ENCODE peak calls at places on chromosomes 12 and 14, in eight cellular contexts. S, Y, J, E, I, B, G and P are unnamed samples.

GRCh38 chr14:91257328-91258020 is 13.0 kb upstream of the GPR68 start:
- DNase-seq in J (peak), G (no peak), I (no peak), B (peak), S (no peak), Y (no peak), E (no peak), P (no peak)

GRCh38 chr12:40691913-40692616 is at the start of gene CNTN1:
- DNase-seq in B (peak), Y (peak), E (peak), G (peak), J (peak), I (peak), S (no peak), P (peak)

GRCh38 chr12:124568431-124569374 is 1.3 kb upstream of the NCOR2 start:
- DNase-seq in G (peak), E (peak), S (peak), I (no peak), B (peak), J (peak), Y (peak), P (peak)

GRCh38 chr14:25215607-25216006 is 165.7 kb upstream of the STXBP6 start:
- DNase-seq in B (no peak), S (no peak), Y (no peak), I (no peak), E (no peak), G (no peak), J (no peak), P (no peak)

GRCh38 chr12:123971770-123972447 is 722 bp downstream of the CCDC92 start:
- DNase-seq in J (peak), E (peak), Y (peak), I (no peak), G (peak), B (peak), S (peak), P (peak)

GRCh38 chr12:85441740-85442139 is 161.7 kb downstream of the ALX1 start:
- DNase-seq in B (peak), G (no peak), Y (no peak), E (no peak), S (no peak), J (peak), I (no peak), P (no peak)

GRCh38 chr12:101732318-101732717 is 6.9 kb downstream of the SYCP3 start:
- DNase-seq in S (no peak), Y (no peak), G (no peak), B (no peak), E (no peak), J (no peak), I (no peak), P (no peak)

GRCh38 chr12:57834086-57834876 is 12.2 kb downstream of the CTDSP2 start:
- DNase-seq in I (no peak), B (no peak), G (no peak), Y (no peak), E (no peak), S (no peak), J (no peak), P (no peak)

GRCh38 chr14:69183735-69184134 is 7.6 kb upstream of the EXD2 start:
- DNase-seq in S (no peak), E (no peak), I (no peak), Y (no peak), J (no peak), B (no peak), G (no peak), P (no peak)

GRCh38 chr12:16120027-16120426 is 157.5 kb downstream of the SLC15A5 start:
- DNase-seq in J (no peak), B (no peak), E (no peak), G (no peak), Y (no peak), I (no peak), S (no peak), P (no peak)
- TF ChIP-seq EP300 in J (no peak), B (no peak), E (no peak), G (no peak), Y (no peak), I (no peak), S (no peak), P (no peak)

DNA sequence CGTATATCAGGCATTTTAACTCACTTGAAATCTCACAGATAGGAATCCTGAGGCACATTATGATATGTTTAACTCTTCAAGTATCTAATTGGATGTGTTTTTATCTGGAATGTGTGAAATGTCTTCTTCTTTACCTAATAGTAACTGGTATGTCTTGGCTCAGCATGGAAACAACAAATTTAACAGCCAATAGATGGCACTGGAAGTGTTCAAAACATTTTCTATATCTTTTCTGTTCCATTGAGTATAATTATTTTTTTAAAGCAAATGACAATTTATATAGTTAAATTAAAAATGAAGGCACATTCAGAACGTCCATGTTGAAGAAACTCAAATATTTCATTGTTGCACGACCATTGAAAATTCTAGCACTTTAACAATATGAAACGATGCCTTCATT is 164.6 kb upstream of the SLC16A7 start:
- DNase-seq in I (no peak), Y (no peak), E (no peak), G (no peak), S (no peak), B (no peak), J (no peak), P (no peak)
- TF ChIP-seq CTCF in I (no peak), Y (no peak), E (no peak), G (no peak), S (no peak), B (peak), J (no peak), P (no peak)

GRCh38 chr14:73977896-73978295 is 27.8 kb downstream of the COQ6 start:
- DNase-seq in J (no peak), S (no peak), G (no peak), B (no peak), Y (no peak), E (no peak), I (no peak), P (no peak)

GRCh38 chr14:73973497-73973896 is 23.4 kb downstream of the COQ6 start:
- DNase-seq in B (no peak), Y (no peak), J (no peak), S (no peak), E (no peak), G (no peak), I (no peak), P (no peak)

DNA sequence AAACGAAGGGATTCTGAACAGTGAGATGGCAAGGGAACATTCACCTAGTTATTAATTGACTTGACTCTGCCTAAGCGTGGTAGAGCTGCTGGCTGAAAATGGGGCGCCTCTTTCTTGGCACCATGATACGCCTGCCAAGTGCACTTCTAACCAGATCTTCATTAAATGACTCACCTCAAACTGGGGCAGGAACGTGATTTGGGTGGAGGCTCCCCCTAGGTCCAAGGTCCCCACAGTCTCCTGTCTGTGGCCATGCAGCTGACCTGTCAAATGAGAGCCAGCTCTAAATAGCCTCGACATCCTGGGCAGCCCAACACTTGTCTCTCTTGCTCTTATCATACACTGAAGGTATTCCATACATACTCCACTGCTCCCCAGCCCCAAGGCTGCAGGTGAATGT is 26.0 kb downstream of the COQ6 start:
- DNase-seq in Y (no peak), B (no peak), I (no peak), J (no peak), S (no peak), E (no peak), G (peak), P (no peak)
- TF ChIP-seq EP300 in Y (no peak), B (no peak), I (no peak), J (no peak), S (no peak), E (no peak), G (no peak), P (no peak)

GRCh38 chr12:67357726-67358125 is 88.6 kb downstream of the CAND1 start:
- DNase-seq in I (no peak), B (no peak), S (no peak), J (no peak), Y (no peak), E (no peak), G (no peak), P (no peak)
- TF ChIP-seq CTCF in I (no peak), B (no peak), S (no peak), J (no peak), Y (no peak), E (no peak), G (no peak), P (no peak)

DNA sequence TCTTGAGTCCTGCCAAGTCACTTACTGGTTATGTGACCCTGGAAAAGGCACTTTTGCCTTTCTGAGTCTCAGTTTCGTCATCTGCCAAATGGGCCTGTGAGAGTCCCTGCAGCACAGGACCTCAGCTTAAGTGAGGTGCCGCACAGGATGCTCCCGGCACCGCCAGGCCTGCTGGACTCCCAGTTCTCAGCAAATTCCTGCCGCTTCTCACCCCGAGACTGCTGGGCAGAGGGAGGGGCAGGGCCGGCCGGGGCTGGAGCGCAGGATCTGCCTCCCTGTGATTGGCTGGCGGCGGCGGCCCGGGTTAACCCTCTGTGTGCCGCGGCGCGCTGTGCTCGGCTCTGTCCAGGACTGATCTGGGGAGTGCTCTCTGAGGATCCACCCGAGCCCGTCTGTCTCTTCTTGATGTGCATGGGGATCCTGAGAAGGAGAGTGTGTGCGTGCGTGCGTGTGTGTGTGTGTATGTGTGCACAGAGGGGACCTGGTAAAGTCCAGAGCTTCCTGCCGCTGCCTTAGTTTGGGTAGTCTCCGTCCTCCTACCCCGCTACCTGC is 8.6 kb downstream of the SETD1B start:
- DNase-seq in G (peak), B (peak), Y (peak), E (peak), I (no peak), J (peak), S (peak), P (peak)
- TF ChIP-seq EP300 in G (no peak), B (no peak), Y (no peak), E (no peak), I (no peak), J (no peak), S (no peak), P (no peak)

GRCh38 chr12:53070901-53071492 is 8.2 kb downstream of the SPRYD3 start:
- DNase-seq in Y (peak), B (no peak), E (no peak), I (peak), G (no peak), J (no peak), S (no peak), P (peak)

GRCh38 chr12:53069621-53070410 is 9.4 kb downstream of the SPRYD3 start:
- DNase-seq in S (no peak), J (no peak), B (no peak), E (peak), Y (peak), G (no peak), I (peak), P (peak)

GRCh38 chr12:53073881-53074280 is 5.3 kb downstream of the SPRYD3 start:
- DNase-seq in J (no peak), E (peak), I (peak), B (no peak), G (no peak), Y (peak), S (no peak), P (no peak)

GRCh38 chr12:53074290-53074998 is 4.7 kb downstream of the SPRYD3 start:
- DNase-seq in G (no peak), B (no peak), Y (peak), E (peak), I (peak), S (no peak), J (no peak), P (no peak)

DNA sequence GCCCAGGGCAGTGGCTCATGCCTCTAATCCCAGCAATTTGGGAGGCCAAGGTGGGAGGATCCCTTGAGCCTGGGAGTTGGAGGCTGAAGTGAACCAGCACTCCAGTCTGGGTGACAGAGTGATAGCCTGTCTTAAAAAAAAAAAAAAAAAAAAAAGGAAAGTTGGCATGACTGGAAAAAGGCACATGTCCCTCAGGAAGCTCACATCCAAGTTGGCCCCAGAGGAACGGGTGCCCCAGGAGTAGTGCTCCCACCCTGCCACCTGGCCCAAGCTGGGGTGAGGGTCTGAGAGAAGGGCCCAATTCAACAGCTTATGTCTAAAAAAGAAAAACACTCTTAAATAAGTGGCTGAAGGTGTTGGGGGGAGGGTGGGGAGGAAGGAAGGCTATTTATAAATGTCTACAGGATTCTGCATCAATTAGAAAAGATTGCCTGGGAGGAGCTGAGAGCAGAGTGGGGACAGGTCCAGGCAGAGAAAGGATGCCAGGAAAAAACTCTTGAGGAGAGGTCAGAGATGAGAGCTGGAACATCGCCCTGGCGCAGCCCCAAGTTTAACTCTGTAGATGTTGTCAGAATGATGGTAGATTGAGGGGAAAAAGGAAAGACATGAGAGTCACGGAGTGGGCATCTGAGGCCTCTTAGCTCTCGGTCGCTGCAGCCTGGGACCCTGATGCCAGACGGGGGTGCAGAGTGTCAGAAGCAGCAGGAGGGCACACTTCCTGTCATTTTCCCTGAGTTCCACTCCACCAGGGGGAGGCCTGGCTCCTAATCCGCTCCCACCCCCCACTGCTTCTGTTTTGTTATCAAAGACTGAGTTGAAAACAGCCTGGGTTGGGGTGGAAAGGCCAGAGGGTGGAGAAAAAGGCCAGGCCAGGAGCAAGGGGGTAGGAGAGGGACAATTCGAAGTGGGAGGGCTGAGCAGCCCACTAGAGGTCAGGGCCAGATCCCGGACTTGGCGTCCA is 7.3 kb downstream of the SPRYD3 start:
- DNase-seq in I (peak), Y (peak), S (no peak), B (peak), G (peak), J (no peak), E (peak), P (peak)
- TF ChIP-seq CTCF in I (no peak), Y (no peak), S (no peak), B (peak), G (no peak), J (no peak), E (peak), P (no peak)

GRCh38 chr12:47244730-47245285 is 165.0 kb upstream of the AMIGO2 start:
- DNase-seq in Y (no peak), I (no peak), E (no peak), S (no peak), B (no peak), G (no peak), J (no peak), P (no peak)
- TF ChIP-seq EP300 in Y (no peak), I (no peak), E (no peak), S (no peak), B (no peak), G (no peak), J (no peak), P (no peak)

GRCh38 chr12:100403446-100403845 is 46.6 kb downstream of the SLC17A8 start:
- DNase-seq in G (no peak), E (no peak), Y (no peak), B (no peak), S (no peak), J (peak), I (no peak), P (no peak)

GRCh38 chr12:100399095-100399494 is 42.2 kb downstream of the SLC17A8 start:
- DNase-seq in E (no peak), J (no peak), Y (no peak), G (no peak), B (no peak), I (no peak), S (no peak), P (no peak)

GRCh38 chr12:100401660-100402059 is 44.8 kb downstream of the SLC17A8 start:
- DNase-seq in B (no peak), I (no peak), E (no peak), S (no peak), G (peak), Y (no peak), J (peak), P (no peak)

DNA sequence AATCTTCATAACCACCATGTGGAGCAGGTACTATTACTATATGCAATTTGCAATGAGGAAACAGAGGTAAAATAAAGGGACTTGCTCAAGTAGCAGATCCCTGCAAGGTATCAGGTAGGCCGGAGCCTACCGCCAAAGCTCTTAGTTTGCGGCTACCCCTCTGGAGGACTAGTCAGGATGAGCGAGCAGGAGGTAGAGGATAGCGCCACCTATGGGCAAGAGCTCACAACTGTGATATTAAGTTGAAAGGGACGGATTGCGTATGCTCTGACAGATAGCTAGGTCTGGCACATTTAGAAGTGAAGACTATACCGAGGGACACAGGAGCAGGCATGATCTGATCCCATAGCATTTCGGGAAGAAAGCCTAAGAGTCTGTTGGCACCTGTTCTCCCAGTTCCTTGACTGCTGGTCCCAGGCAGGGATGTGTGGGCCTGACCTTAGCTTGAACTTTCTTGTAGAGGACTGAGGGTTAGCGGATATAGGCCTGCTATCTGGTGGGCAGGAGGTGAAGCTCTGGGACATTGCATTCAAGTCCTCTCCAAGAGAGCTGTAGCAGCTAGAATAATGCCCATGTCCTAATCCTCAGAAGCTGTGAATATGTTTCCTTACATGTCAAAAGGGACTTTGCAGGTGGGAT is 48.0 kb downstream of the SLC17A8 start:
- DNase-seq in G (peak), S (peak), I (no peak), E (no peak), B (peak), Y (no peak), J (peak), P (no peak)
- TF ChIP-seq CTCF in G (no peak), S (no peak), I (no peak), E (no peak), B (peak), Y (no peak), J (peak), P (no peak)

GRCh38 chr12:74547249-74547648 is 9.6 kb downstream of the ATXN7L3B start:
- DNase-seq in E (no peak), B (no peak), S (no peak), Y (no peak), I (no peak), G (no peak), J (no peak), P (no peak)
- TF ChIP-seq EP300 in E (no peak), B (no peak), S (no peak), Y (no peak), I (no peak), G (no peak), J (no peak), P (no peak)